ENCODE peak calls at places on chromosomes 5 and 9, in ten cellular contexts. J is thyroid gland; L is mesendoderm; G is hepatocyte; C is CD4-positive, CD25-positive, alpha-beta regulatory T cell; O is stomach; K is pancreas; Z is breast epithelium; R is psoas muscle; I is IMR-90. P is an unnamed sample.

GRCh38 chr5:94916619-94917018 is 298.1 kb downstream of the SLF1 start:
- DNase-seq in J (peak; percentile 72), L (no peak), G (no peak), C (no peak), O (no peak), K (no peak), Z (no peak), R (no peak), I (no peak), P (no peak)

GRCh38 chr5:173314166-173314952 is 13.9 kb downstream of the STC2 start:
- DNase-seq in J (no peak), L (no peak), G (no peak), C (no peak), O (no peak), K (no peak), Z (no peak), R (no peak), I (peak; percentile 41), P (no peak)

GRCh38 chr9:37966443-37967271 is 62.7 kb upstream of the SLC25A51 start:
- DNase-seq in J (no peak), L (no peak), G (peak; percentile 77), C (no peak), O (peak; percentile 58), K (no peak), Z (no peak), R (no peak), I (peak; percentile 55), P (peak; percentile 71)

GRCh38 chr5:123487298-123487697 is 24.7 kb upstream of the CSNK1G3 start:
- DNase-seq in J (no peak), L (no peak), G (no peak), C (peak; percentile 9), O (no peak), K (no peak), Z (no peak), R (no peak), I (peak; percentile 47), P (no peak)

GRCh38 chr5:39761199-39761580 is 336.4 kb upstream of the DAB2 start:
- DNase-seq in J (no peak), L (no peak), G (no peak), C (no peak), O (no peak), K (no peak), Z (no peak), R (no peak), I (no peak), P (no peak)

GRCh38 chr5:13613621-13614020 is 330.9 kb downstream of the DNAH5 start:
- DNase-seq in J (no peak), L (no peak), G (no peak), C (no peak), O (no peak), K (no peak), Z (no peak), R (no peak), I (no peak), P (no peak)

GRCh38 chr9:137379761-137380161 is 43.2 kb downstream of the EXD3 start:
- DNase-seq in J (no peak), L (no peak), G (no peak), C (no peak), O (no peak), K (peak; percentile 10), Z (no peak), R (peak; percentile 9), I (no peak), P (no peak)

GRCh38 chr9:133440884-133441283 is 18.7 kb downstream of the ADAMTS13 start:
- DNase-seq in J (no peak), L (no peak), G (no peak), C (peak; percentile 18), O (no peak), K (no peak), Z (no peak), R (no peak), I (no peak), P (no peak)

GRCh38 chr5:130773813-130774212 is 391.2 kb downstream of the HINT1 start:
- DNase-seq in J (no peak), L (peak; percentile 82), G (peak; percentile 44), C (no peak), O (no peak), K (no peak), Z (no peak), R (no peak), I (no peak), P (no peak)

GRCh38 chr9:119961774-119962408 is 592.7 kb upstream of the BRINP1 start:
- DNase-seq in J (peak; percentile 56), L (peak; percentile 77), G (peak; percentile 71), C (no peak), O (peak; percentile 63), K (peak; percentile 49), Z (no peak), R (peak; percentile 16), I (peak; percentile 29), P (peak; percentile 31)

GRCh38 chr9:135376511-135377173 is 102.9 kb upstream of the PPP1R26 start:
- DNase-seq in J (no peak), L (no peak), G (no peak), C (no peak), O (no peak), K (no peak), Z (no peak), R (no peak), I (no peak), P (no peak)

GRCh38 chr5:174596429-174596828 is 128.0 kb upstream of the MSX2 start:
- DNase-seq in J (no peak), L (peak; percentile 44), G (no peak), C (no peak), O (no peak), K (no peak), Z (no peak), R (no peak), I (peak; percentile 58), P (no peak)

GRCh38 chr9:98804083-98804482 is 3.4 kb upstream of the GALNT12 start:
- DNase-seq in J (no peak), L (no peak), G (no peak), C (no peak), O (no peak), K (no peak), Z (no peak), R (no peak), I (no peak), P (no peak)
- H3K27me3 ChIP-seq in J (no peaks in the 10 kb centered on the region), L (no peaks in the 10 kb centered on the region), G (no peaks in the 10 kb centered on the region), C (peaks cover 13% of the 10 kb centered on the region), O (no peaks in the 10 kb centered on the region), K (no peaks in the 10 kb centered on the region), Z (peaks cover 32% of the 10 kb centered on the region), R (no peaks in the 10 kb centered on the region), I (peaks cover 13% of the 10 kb centered on the region), P (no peaks in the 10 kb centered on the region)

GRCh38 chr5:58187473-58188286 is 272.2 kb downstream of the PLK2 start:
- DNase-seq in J (no peak), L (no peak), G (no peak), C (no peak), O (no peak), K (no peak), Z (no peak), R (no peak), I (no peak), P (no peak)
- H3K27ac ChIP-seq in J (no peak overlapping the region), L (no peak overlapping the region), G (no peak overlapping the region), C (no peak overlapping the region), O (no peak overlapping the region), K (no peak overlapping the region), Z (no peak overlapping the region), R (no peak overlapping the region), I (no peak overlapping the region), P (no peak overlapping the region)

GRCh38 chr9:130526193-130526853 is 53.1 kb upstream of the FUBP3 start:
- DNase-seq in J (no peak), L (no peak), G (no peak), C (no peak), O (no peak), K (no peak), Z (no peak), R (no peak), I (no peak), P (no peak)
- H3K27me3 ChIP-seq in J (no peaks in the 10 kb centered on the region), L (no peaks in the 10 kb centered on the region), G (no peaks in the 10 kb centered on the region), C (no peaks in the 10 kb centered on the region), O (no peaks in the 10 kb centered on the region), K (no peaks in the 10 kb centered on the region), Z (peaks cover 6% of the 10 kb centered on the region), R (no peaks in the 10 kb centered on the region), I (peaks cover 62% of the 10 kb centered on the region), P (no peaks in the 10 kb centered on the region)

GRCh38 chr9:731474-731873 is 110.0 kb upstream of the DMRT1 start:
- DNase-seq in J (no peak), L (no peak), G (no peak), C (no peak), O (no peak), K (no peak), Z (no peak), R (no peak), I (no peak), P (no peak)

GRCh38 chr9:737400-738120 is 103.9 kb upstream of the DMRT1 start:
- DNase-seq in J (peak; percentile 30), L (no peak), G (no peak), C (no peak), O (no peak), K (no peak), Z (no peak), R (no peak), I (no peak), P (no peak)

GRCh38 chr9:739362-739761 is 102.1 kb upstream of the DMRT1 start:
- DNase-seq in J (no peak), L (no peak), G (no peak), C (no peak), O (no peak), K (no peak), Z (no peak), R (no peak), I (peak; percentile 51), P (no peak)

GRCh38 chr9:738209-738915 is 103.1 kb upstream of the DMRT1 start:
- DNase-seq in J (peak; percentile 94), L (no peak), G (peak; percentile 79), C (no peak), O (no peak), K (no peak), Z (no peak), R (peak; percentile 67), I (peak; percentile 98), P (peak; percentile 31)

GRCh38 chr9:734831-735511 is 106.5 kb upstream of the DMRT1 start:
- DNase-seq in J (no peak), L (no peak), G (peak; percentile 56), C (no peak), O (no peak), K (no peak), Z (no peak), R (no peak), I (peak; percentile 97), P (no peak)
- H3K27ac ChIP-seq in J (peak overlapping the region; percentile 96), L (no peak overlapping the region), G (peak overlapping the region; percentile 77), C (no peak overlapping the region), O (peak overlapping the region; percentile 82), K (no peak overlapping the region), Z (peak overlapping the region; percentile 76), R (peak overlapping the region; percentile 90), I (peak overlapping the region; percentile 70), P (peak overlapping the region; percentile 27)